ENCODE peak calls at places on chromosomes 16 and 17, in seven cellular contexts. One of them, this sample, is unnamed.

GRCh38 chr16:87560428-87561199 is 41.7 kb upstream of the JPH3 start:
- DNase-seq in HFFc6: no peak
- DNase-seq in fibroblast of pulmonary artery: no peak
- DNase-seq in HFF-Myc: no peak
- DNase-seq in A549: peak
- DNase-seq in prostate gland: no peak
- DNase-seq in AG09319: no peak
- DNase-seq in this sample: no peak

GRCh38 chr17:64217249-64217652 is 45.8 kb downstream of the TEX2 start:
- DNase-seq in HFFc6: no peak
- DNase-seq in fibroblast of pulmonary artery: no peak
- DNase-seq in HFF-Myc: no peak
- DNase-seq in A549: no peak
- DNase-seq in prostate gland: no peak
- DNase-seq in AG09319: no peak
- DNase-seq in this sample: no peak

GRCh38 chr16:2121853-2122252 is 13.8 kb downstream of the PKD1 start:
- DNase-seq in HFFc6: no peak
- DNase-seq in fibroblast of pulmonary artery: no peak
- DNase-seq in HFF-Myc: no peak
- DNase-seq in A549: no peak
- DNase-seq in prostate gland: peak
- DNase-seq in AG09319: no peak
- DNase-seq in this sample: no peak

GRCh38 chr16:55543470-55543869 is 23.0 kb upstream of the CAPNS2 start:
- DNase-seq in HFFc6: peak
- DNase-seq in fibroblast of pulmonary artery: peak
- DNase-seq in HFF-Myc: peak
- DNase-seq in A549: peak
- DNase-seq in prostate gland: no peak
- DNase-seq in AG09319: no peak
- DNase-seq in this sample: no peak

GRCh38 chr17:68297168-68297567 is 5.9 kb downstream of the ARSG start:
- DNase-seq in HFFc6: no peak
- DNase-seq in fibroblast of pulmonary artery: no peak
- DNase-seq in HFF-Myc: no peak
- DNase-seq in A549: no peak
- DNase-seq in prostate gland: peak
- DNase-seq in AG09319: peak
- DNase-seq in this sample: no peak

GRCh38 chr17:68468334-68468733 is 11.0 kb upstream of the WIPI1 start:
- DNase-seq in HFFc6: peak
- DNase-seq in fibroblast of pulmonary artery: peak
- DNase-seq in HFF-Myc: no peak
- DNase-seq in A549: no peak
- DNase-seq in prostate gland: no peak
- DNase-seq in AG09319: no peak
- DNase-seq in this sample: no peak

GRCh38 chr17:50719924-50720805 is 762 bp downstream of the LUC7L3 start:
- DNase-seq in HFFc6: no peak
- DNase-seq in fibroblast of pulmonary artery: no peak
- DNase-seq in HFF-Myc: no peak
- DNase-seq in A549: no peak
- DNase-seq in prostate gland: no peak
- DNase-seq in AG09319: no peak
- DNase-seq in this sample: no peak

GRCh38 chr16:85898521-85899442 is at the start of gene IRF8:
- DNase-seq in HFFc6: no peak
- DNase-seq in fibroblast of pulmonary artery: peak
- DNase-seq in HFF-Myc: no peak
- DNase-seq in A549: peak
- DNase-seq in prostate gland: peak
- DNase-seq in AG09319: no peak
- DNase-seq in this sample: peak

GRCh38 chr16:81702506-81702905 is 76.6 kb upstream of the PLCG2 start:
- DNase-seq in HFFc6: no peak
- DNase-seq in fibroblast of pulmonary artery: no peak
- DNase-seq in HFF-Myc: no peak
- DNase-seq in A549: no peak
- DNase-seq in prostate gland: no peak
- DNase-seq in AG09319: no peak
- DNase-seq in this sample: no peak

GRCh38 chr16:79845006-79845733 is 244.6 kb upstream of the MAF start:
- DNase-seq in HFFc6: no peak
- DNase-seq in fibroblast of pulmonary artery: no peak
- DNase-seq in HFF-Myc: no peak
- DNase-seq in A549: no peak
- DNase-seq in prostate gland: no peak
- DNase-seq in AG09319: no peak
- DNase-seq in this sample: no peak

GRCh38 chr17:13792314-13792713 is 190.6 kb upstream of the HS3ST3A1 start:
- DNase-seq in HFFc6: peak
- DNase-seq in fibroblast of pulmonary artery: peak
- DNase-seq in HFF-Myc: no peak
- DNase-seq in A549: no peak
- DNase-seq in prostate gland: no peak
- DNase-seq in AG09319: no peak
- DNase-seq in this sample: no peak

GRCh38 chr16:85912271-85912974 is 13.5 kb downstream of the IRF8 start:
- DNase-seq in HFFc6: no peak
- DNase-seq in fibroblast of pulmonary artery: peak
- DNase-seq in HFF-Myc: no peak
- DNase-seq in A549: no peak
- DNase-seq in prostate gland: no peak
- DNase-seq in AG09319: peak
- DNase-seq in this sample: peak

GRCh38 chr17:50666316-50666715 is 31.6 kb downstream of the ABCC3 start:
- DNase-seq in HFFc6: no peak
- DNase-seq in fibroblast of pulmonary artery: no peak
- DNase-seq in HFF-Myc: no peak
- DNase-seq in A549: no peak
- DNase-seq in prostate gland: no peak
- DNase-seq in AG09319: no peak
- DNase-seq in this sample: no peak

GRCh38 chr17:33934696-33935095 is 320.4 kb upstream of the CCL2 start:
- DNase-seq in HFFc6: no peak
- DNase-seq in fibroblast of pulmonary artery: no peak
- DNase-seq in HFF-Myc: no peak
- DNase-seq in A549: no peak
- DNase-seq in prostate gland: no peak
- DNase-seq in AG09319: no peak
- DNase-seq in this sample: no peak

GRCh38 chr17:6919158-6919557 is 76.7 kb upstream of the ALOX12 start:
- DNase-seq in HFFc6: no peak
- DNase-seq in fibroblast of pulmonary artery: no peak
- DNase-seq in HFF-Myc: no peak
- DNase-seq in A549: no peak
- DNase-seq in prostate gland: no peak
- DNase-seq in AG09319: no peak
- DNase-seq in this sample: no peak

GRCh38 chr17:65742433-65743312 is 181.2 kb upstream of the AXIN2 start:
- DNase-seq in HFFc6: peak
- DNase-seq in fibroblast of pulmonary artery: peak
- DNase-seq in HFF-Myc: no peak
- DNase-seq in A549: peak
- DNase-seq in prostate gland: no peak
- DNase-seq in AG09319: no peak
- DNase-seq in this sample: no peak

GRCh38 chr17:28553000-28553505 is 629 bp upstream of the UNC119 start:
- DNase-seq in HFFc6: no peak
- DNase-seq in fibroblast of pulmonary artery: no peak
- DNase-seq in HFF-Myc: no peak
- DNase-seq in A549: no peak
- DNase-seq in prostate gland: no peak
- DNase-seq in AG09319: no peak
- DNase-seq in this sample: no peak

GRCh38 chr16:71413341-71413740 is 28.5 kb downstream of the TLE7 start:
- DNase-seq in HFFc6: no peak
- DNase-seq in fibroblast of pulmonary artery: no peak
- DNase-seq in HFF-Myc: no peak
- DNase-seq in A549: no peak
- DNase-seq in prostate gland: no peak
- DNase-seq in AG09319: no peak
- DNase-seq in this sample: no peak

GRCh38 chr16:19011169-19011731 is 27.5 kb downstream of the TMC7 start:
- DNase-seq in HFFc6: no peak
- DNase-seq in fibroblast of pulmonary artery: no peak
- DNase-seq in HFF-Myc: no peak
- DNase-seq in A549: no peak
- DNase-seq in prostate gland: no peak
- DNase-seq in AG09319: no peak
- DNase-seq in this sample: no peak

GRCh38 chr17:82388223-82388921 is 16.8 kb downstream of the UTS2R start:
- DNase-seq in HFFc6: no peak
- DNase-seq in fibroblast of pulmonary artery: no peak
- DNase-seq in HFF-Myc: no peak
- DNase-seq in A549: peak
- DNase-seq in prostate gland: no peak
- DNase-seq in AG09319: no peak
- DNase-seq in this sample: no peak

GRCh38 chr17:7023576-7024401 is 939 bp downstream of the BCL6B start:
- DNase-seq in HFFc6: no peak
- DNase-seq in fibroblast of pulmonary artery: peak
- DNase-seq in HFF-Myc: no peak
- DNase-seq in A549: peak
- DNase-seq in prostate gland: peak
- DNase-seq in AG09319: no peak
- DNase-seq in this sample: peak

GRCh38 chr16:49455181-49455990 is 81.8 kb downstream of the C16orf78 start:
- DNase-seq in HFFc6: no peak
- DNase-seq in fibroblast of pulmonary artery: no peak
- DNase-seq in HFF-Myc: no peak
- DNase-seq in A549: no peak
- DNase-seq in prostate gland: no peak
- DNase-seq in AG09319: no peak
- DNase-seq in this sample: no peak

GRCh38 chr16:49453001-49453400 is 79.4 kb downstream of the C16orf78 start:
- DNase-seq in HFFc6: no peak
- DNase-seq in fibroblast of pulmonary artery: no peak
- DNase-seq in HFF-Myc: no peak
- DNase-seq in A549: no peak
- DNase-seq in prostate gland: no peak
- DNase-seq in AG09319: no peak
- DNase-seq in this sample: no peak

GRCh38 chr16:49455991-49456745 is 82.6 kb downstream of the C16orf78 start:
- DNase-seq in HFFc6: no peak
- DNase-seq in fibroblast of pulmonary artery: no peak
- DNase-seq in HFF-Myc: no peak
- DNase-seq in A549: no peak
- DNase-seq in prostate gland: no peak
- DNase-seq in AG09319: no peak
- DNase-seq in this sample: no peak

GRCh38 chr16:49453983-49454382 is 80.4 kb downstream of the C16orf78 start:
- DNase-seq in HFFc6: no peak
- DNase-seq in fibroblast of pulmonary artery: no peak
- DNase-seq in HFF-Myc: no peak
- DNase-seq in A549: no peak
- DNase-seq in prostate gland: no peak
- DNase-seq in AG09319: no peak
- DNase-seq in this sample: no peak

GRCh38 chr16:49454426-49455180 is 81.0 kb downstream of the C16orf78 start:
- DNase-seq in HFFc6: no peak
- DNase-seq in fibroblast of pulmonary artery: no peak
- DNase-seq in HFF-Myc: no peak
- DNase-seq in A549: no peak
- DNase-seq in prostate gland: no peak
- DNase-seq in AG09319: no peak
- DNase-seq in this sample: no peak
- TF ChIP-seq CTCF in HFFc6: no peak
- TF ChIP-seq CTCF in fibroblast of pulmonary artery: no peak
- TF ChIP-seq CTCF in HFF-Myc: no peak
- TF ChIP-seq CTCF in A549: no peak
- TF ChIP-seq CTCF in prostate gland: no peak
- TF ChIP-seq CTCF in AG09319: no peak
- TF ChIP-seq CTCF in this sample: no peak

DNA sequence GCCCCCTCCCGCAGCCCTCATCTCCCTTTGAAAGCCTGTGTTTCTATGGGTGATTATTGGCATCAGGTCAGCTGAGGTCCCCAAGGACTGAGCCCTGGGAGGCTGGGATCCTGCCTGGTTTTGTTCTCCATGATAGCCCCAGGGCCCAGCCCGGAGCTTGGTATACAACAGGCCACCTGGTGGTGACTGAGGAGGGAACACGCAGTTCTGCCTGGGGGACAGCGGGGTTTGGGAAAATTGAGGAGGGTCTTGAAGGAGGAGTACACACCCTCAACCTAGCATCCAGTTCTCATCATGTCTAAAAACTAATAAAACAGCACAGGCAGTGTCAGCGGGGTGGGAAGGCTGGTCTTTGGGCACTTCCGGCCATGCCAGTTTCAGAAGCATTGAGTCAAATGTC is 335.1 kb downstream of the CPPED1 start:
- DNase-seq in HFFc6: no peak
- DNase-seq in fibroblast of pulmonary artery: no peak
- DNase-seq in HFF-Myc: no peak
- DNase-seq in A549: no peak
- DNase-seq in prostate gland: no peak
- DNase-seq in AG09319: no peak
- DNase-seq in this sample: no peak
- TF ChIP-seq CTCF in HFFc6: peak
- TF ChIP-seq CTCF in fibroblast of pulmonary artery: no peak
- TF ChIP-seq CTCF in HFF-Myc: no peak
- TF ChIP-seq CTCF in A549: no peak
- TF ChIP-seq CTCF in prostate gland: no peak
- TF ChIP-seq CTCF in AG09319: no peak
- TF ChIP-seq CTCF in this sample: peak

GRCh38 chr16:48030926-48031325 is 124.9 kb downstream of the ABCC12 start:
- DNase-seq in HFFc6: no peak
- DNase-seq in fibroblast of pulmonary artery: no peak
- DNase-seq in HFF-Myc: no peak
- DNase-seq in A549: no peak
- DNase-seq in prostate gland: no peak
- DNase-seq in AG09319: no peak
- DNase-seq in this sample: no peak

GRCh38 chr16:48035142-48035541 is 120.7 kb downstream of the ABCC12 start:
- DNase-seq in HFFc6: no peak
- DNase-seq in fibroblast of pulmonary artery: no peak
- DNase-seq in HFF-Myc: no peak
- DNase-seq in A549: no peak
- DNase-seq in prostate gland: peak
- DNase-seq in AG09319: no peak
- DNase-seq in this sample: no peak

GRCh38 chr16:48024042-48024441 is 131.8 kb downstream of the ABCC12 start:
- DNase-seq in HFFc6: no peak
- DNase-seq in fibroblast of pulmonary artery: no peak
- DNase-seq in HFF-Myc: no peak
- DNase-seq in A549: no peak
- DNase-seq in prostate gland: no peak
- DNase-seq in AG09319: no peak
- DNase-seq in this sample: no peak

GRCh38 chr16:48025359-48025758 is 130.4 kb downstream of the ABCC12 start:
- DNase-seq in HFFc6: no peak
- DNase-seq in fibroblast of pulmonary artery: no peak
- DNase-seq in HFF-Myc: no peak
- DNase-seq in A549: no peak
- DNase-seq in prostate gland: no peak
- DNase-seq in AG09319: no peak
- DNase-seq in this sample: no peak

GRCh38 chr16:48029768-48030167 is 126.0 kb downstream of the ABCC12 start:
- DNase-seq in HFFc6: no peak
- DNase-seq in fibroblast of pulmonary artery: no peak
- DNase-seq in HFF-Myc: no peak
- DNase-seq in A549: no peak
- DNase-seq in prostate gland: no peak
- DNase-seq in AG09319: no peak
- DNase-seq in this sample: no peak
- TF ChIP-seq CTCF in HFFc6: peak
- TF ChIP-seq CTCF in fibroblast of pulmonary artery: no peak
- TF ChIP-seq CTCF in HFF-Myc: peak
- TF ChIP-seq CTCF in A549: no peak
- TF ChIP-seq CTCF in prostate gland: no peak
- TF ChIP-seq CTCF in AG09319: peak
- TF ChIP-seq CTCF in this sample: no peak

GRCh38 chr16:31530405-31530804 is 2.7 kb downstream of the AHSP start:
- DNase-seq in HFFc6: no peak
- DNase-seq in fibroblast of pulmonary artery: no peak
- DNase-seq in HFF-Myc: no peak
- DNase-seq in A549: no peak
- DNase-seq in prostate gland: no peak
- DNase-seq in AG09319: no peak
- DNase-seq in this sample: no peak
- TF ChIP-seq CTCF in HFFc6: no peak
- TF ChIP-seq CTCF in fibroblast of pulmonary artery: no peak
- TF ChIP-seq CTCF in HFF-Myc: no peak
- TF ChIP-seq CTCF in A549: no peak
- TF ChIP-seq CTCF in prostate gland: no peak
- TF ChIP-seq CTCF in AG09319: no peak
- TF ChIP-seq CTCF in this sample: no peak

This sample was measured in mesothelial cell of epicardium.